ENCODE peak calls at places on chromosomes 11 and 22, in seven cellular contexts. W is coronary artery, B is AG10803, S is tibial artery, J is AG09309, R is lower leg skin, A is AG04450. E is an unnamed sample.

GRCh38 chr11:59012942-59013256 is 73.2 kb upstream of the GLYATL1B start:
- DNase-seq in W (no peak), B (no peak), S (no peak), J (no peak), R (no peak), A (no peak), E (no peak)

GRCh38 chr11:17931595-17931994 is 81.3 kb downstream of the SERGEF start:
- DNase-seq in W (no peak), B (no peak), S (no peak), J (peak), R (no peak), A (no peak), E (no peak)

GRCh38 chr11:117170210-117170609 is 8.3 kb upstream of the SIDT2 start:
- DNase-seq in W (no peak), B (no peak), S (no peak), J (no peak), R (no peak), A (no peak), E (no peak)

GRCh38 chr11:88338223-88338661 is 706 bp upstream of the CTSC start:
- DNase-seq in W (no peak), B (peak), S (peak), J (no peak), R (peak), A (peak), E (no peak)

GRCh38 chr11:35525501-35526175 is at the start of gene PAMR1:
- DNase-seq in W (no peak), B (peak), S (peak), J (no peak), R (peak), A (peak), E (no peak)

GRCh38 chr22:19842386-19843106 is 12.1 kb downstream of the GNB1L start:
- DNase-seq in W (no peak), B (no peak), S (no peak), J (no peak), R (no peak), A (no peak), E (no peak)

GRCh38 chr11:2138436-2139117 is 612 bp downstream of the IGF2 start:
- DNase-seq in W (no peak), B (no peak), S (no peak), J (no peak), R (no peak), A (no peak), E (no peak)

GRCh38 chr22:17423616-17424015 is 54.4 kb downstream of the CECR2 start:
- DNase-seq in W (no peak), B (no peak), S (no peak), J (no peak), R (no peak), A (no peak), E (no peak)

GRCh38 chr11:117197516-117198456 is 1.4 kb upstream of the TAGLN start:
- DNase-seq in W (peak), B (no peak), S (peak), J (no peak), R (no peak), A (no peak), E (no peak)

GRCh38 chr11:31102316-31102715 is 267.2 kb downstream of the DCDC1 start:
- DNase-seq in W (no peak), B (no peak), S (no peak), J (no peak), R (no peak), A (no peak), E (no peak)

GRCh38 chr11:18452927-18453326 is 2.7 kb upstream of the LDHAL6A start:
- DNase-seq in W (no peak), B (no peak), S (no peak), J (no peak), R (no peak), A (no peak), E (no peak)

GRCh38 chr11:100632970-100633452 is 54.1 kb upstream of the ARHGAP42 start:
- DNase-seq in W (no peak), B (peak), S (no peak), J (no peak), R (peak), A (no peak), E (no peak)

GRCh38 chr11:12050470-12050891 is 42.1 kb upstream of the DKK3 start:
- DNase-seq in W (no peak), B (peak), S (peak), J (no peak), R (no peak), A (no peak), E (no peak)

GRCh38 chr11:109037856-109038780 is 373.2 kb downstream of the DDX10 start:
- DNase-seq in W (no peak), B (peak), S (no peak), J (peak), R (peak), A (no peak), E (no peak)

GRCh38 chr22:31124811-31125465 is 2.2 kb downstream of the INPP5J start:
- DNase-seq in W (no peak), B (no peak), S (no peak), J (no peak), R (no peak), A (no peak), E (no peak)

GRCh38 chr11:1504164-1504563 is 17.6 kb upstream of the MOB2 start:
- DNase-seq in W (no peak), B (no peak), S (no peak), J (no peak), R (no peak), A (no peak), E (no peak)

GRCh38 chr11:65134240-65134951 is at the start of gene SYVN1:
- DNase-seq in W (peak), B (peak), S (peak), J (peak), R (peak), A (peak), E (no peak)

GRCh38 chr11:77525455-77526091 is 51.7 kb upstream of the PAK1 start:
- DNase-seq in W (no peak), B (no peak), S (no peak), J (no peak), R (no peak), A (no peak), E (no peak)

GRCh38 chr22:39024923-39025322 is 4.0 kb downstream of the APOBEC3D start:
- DNase-seq in W (no peak), B (no peak), S (no peak), J (no peak), R (no peak), A (no peak), E (no peak)

GRCh38 chr11:19938051-19938856 is 222.0 kb downstream of the DBX1 start:
- DNase-seq in W (peak), B (peak), S (no peak), J (no peak), R (no peak), A (no peak), E (no peak)

GRCh38 chr22:49964493-49965290 is 4.1 kb downstream of the PIM3 start:
- DNase-seq in W (peak), B (no peak), S (peak), J (no peak), R (no peak), A (no peak), E (no peak)

GRCh38 chr22:36625102-36625501 is 78.5 kb downstream of the CACNG2 start:
- DNase-seq in W (peak), B (no peak), S (no peak), J (no peak), R (no peak), A (no peak), E (no peak)

GRCh38 chr11:126370016-126370415 is 14.5 kb downstream of the ST3GAL4 start:
- DNase-seq in W (no peak), B (no peak), S (no peak), J (no peak), R (no peak), A (no peak), E (no peak)

GRCh38 chr11:2256293-2256913 is 14.0 kb downstream of the ASCL2 start:
- DNase-seq in W (no peak), B (no peak), S (peak), J (no peak), R (peak), A (no peak), E (no peak)

GRCh38 chr11:80593981-80594380 is 1153.2 kb upstream of the TENM4 start:
- DNase-seq in W (no peak), B (peak), S (no peak), J (no peak), R (no peak), A (no peak), E (peak)

GRCh38 chr11:12455938-12456337 is 78.6 kb downstream of the PARVA start:
- DNase-seq in W (no peak), B (peak), S (no peak), J (no peak), R (no peak), A (peak), E (no peak)

GRCh38 chr11:92473736-92474135 is 249.1 kb downstream of the FAT3 start:
- DNase-seq in W (no peak), B (peak), S (no peak), J (no peak), R (no peak), A (no peak), E (no peak)

GRCh38 chr22:20882855-20883254 is 24.0 kb downstream of the SNAP29 start:
- DNase-seq in W (no peak), B (no peak), S (no peak), J (no peak), R (no peak), A (no peak), E (no peak)

GRCh38 chr22:39624501-39624821 is 53.9 kb downstream of the CACNA1I start:
- DNase-seq in W (no peak), B (no peak), S (no peak), J (no peak), R (no peak), A (no peak), E (no peak)

GRCh38 chr11:131423715-131424114 is 53.3 kb downstream of the NTM start:
- DNase-seq in W (no peak), B (peak), S (no peak), J (no peak), R (peak), A (no peak), E (no peak)

GRCh38 chr11:11027271-11027670 is 169.4 kb upstream of the ZBED5 start:
- DNase-seq in W (no peak), B (peak), S (no peak), J (peak), R (no peak), A (no peak), E (no peak)

GRCh38 chr11:78061088-78061920 is 2.4 kb upstream of the THRSP start:
- DNase-seq in W (no peak), B (no peak), S (peak), J (no peak), R (no peak), A (no peak), E (no peak)

GRCh38 chr11:122108192-122108799 is 7.7 kb downstream of the BLID start:
- DNase-seq in W (no peak), B (no peak), S (no peak), J (no peak), R (no peak), A (no peak), E (peak)

GRCh38 chr22:20946080-20946986 is 20.7 kb upstream of the AIFM3 start:
- DNase-seq in W (no peak), B (peak), S (no peak), J (no peak), R (no peak), A (no peak), E (no peak)

GRCh38 chr11:16611395-16612233 is 126.8 kb upstream of the C11orf58 start:
- DNase-seq in W (no peak), B (no peak), S (no peak), J (no peak), R (no peak), A (no peak), E (no peak)

GRCh38 chr11:83035070-83035854 is 36.4 kb downstream of the RAB30 start:
- DNase-seq in W (no peak), B (peak), S (no peak), J (no peak), R (peak), A (no peak), E (no peak)

GRCh38 chr11:6251120-6251733 is 8.4 kb upstream of the CCKBR start:
- DNase-seq in W (peak), B (peak), S (peak), J (peak), R (no peak), A (peak), E (no peak)

GRCh38 chr11:68309621-68310185 is 2.7 kb upstream of the LRP5 start:
- DNase-seq in W (no peak), B (no peak), S (no peak), J (no peak), R (no peak), A (no peak), E (no peak)

GRCh38 chr11:68312117-68312779 is at the start of gene LRP5:
- DNase-seq in W (no peak), B (no peak), S (no peak), J (no peak), R (no peak), A (no peak), E (no peak)

GRCh38 chr11:68312780-68313573 is 586 bp downstream of the LRP5 start:
- DNase-seq in W (no peak), B (no peak), S (no peak), J (no peak), R (no peak), A (no peak), E (no peak)

GRCh38 chr11:68313574-68314202 is 1.3 kb downstream of the LRP5 start:
- DNase-seq in W (no peak), B (peak), S (no peak), J (no peak), R (no peak), A (no peak), E (no peak)

DNA sequence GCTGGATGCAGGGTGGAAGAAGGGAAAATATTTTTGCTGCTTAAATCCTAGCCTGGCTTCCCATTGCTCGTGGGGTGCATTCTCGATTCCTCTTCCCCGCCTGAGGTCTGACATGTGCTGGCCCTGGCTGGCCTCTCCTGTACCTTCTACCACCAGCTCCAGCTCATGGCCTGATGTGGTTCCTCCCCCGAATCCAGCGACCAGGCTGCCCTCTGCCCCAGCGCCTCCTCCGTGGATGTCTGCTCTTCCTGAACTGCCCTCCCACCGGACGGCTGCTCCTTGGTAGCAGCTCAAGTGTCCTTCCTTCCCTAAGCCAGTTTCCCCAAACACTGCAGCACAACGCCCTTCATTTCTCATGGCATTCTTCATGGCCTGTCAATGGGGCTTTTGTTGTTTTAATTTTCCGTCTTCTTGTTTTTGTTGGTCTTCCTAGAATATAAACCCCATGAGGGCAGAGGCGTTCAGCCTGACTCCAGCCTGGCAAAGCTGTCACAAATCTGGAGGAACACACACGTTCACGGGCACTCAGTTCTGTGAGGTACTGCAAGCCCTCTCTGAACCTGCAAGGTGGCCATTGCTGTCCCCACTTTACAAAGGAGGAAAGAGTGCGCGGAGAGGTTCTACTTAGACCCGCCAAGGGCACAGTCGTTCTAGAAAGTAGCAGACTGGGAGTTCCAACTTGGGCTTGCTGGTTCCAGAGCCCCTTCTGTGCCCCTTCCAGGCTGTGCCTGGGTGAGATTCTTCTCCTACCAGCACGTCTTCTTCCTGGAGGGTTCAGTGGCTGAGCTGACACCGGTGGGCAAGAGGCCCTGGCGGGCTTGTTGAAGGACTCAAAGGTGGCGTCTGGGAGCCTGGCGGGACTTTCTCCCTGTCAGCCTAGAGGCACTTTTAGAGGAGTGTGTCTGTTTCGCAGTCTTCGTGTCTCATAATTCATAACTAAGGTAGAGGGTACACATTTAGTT is 955 bp upstream of the LRP5 start:
- DNase-seq in W (no peak), B (no peak), S (no peak), J (no peak), R (no peak), A (no peak), E (no peak)
- H3K4me3 ChIP-seq in W (peak), B (peak), S (no peak), J (no peak), R (no peak), A (no peak), E (peak)

GRCh38 chr11:69647761-69648497 is 7.0 kb downstream of the CCND1 start:
- DNase-seq in W (no peak), B (no peak), S (peak), J (no peak), R (no peak), A (no peak), E (no peak)
- TF ChIP-seq CTCF in W (no peak), B (no peak), S (no peak), J (no peak), R (no peak), A (no peak), E (no peak)

DNA sequence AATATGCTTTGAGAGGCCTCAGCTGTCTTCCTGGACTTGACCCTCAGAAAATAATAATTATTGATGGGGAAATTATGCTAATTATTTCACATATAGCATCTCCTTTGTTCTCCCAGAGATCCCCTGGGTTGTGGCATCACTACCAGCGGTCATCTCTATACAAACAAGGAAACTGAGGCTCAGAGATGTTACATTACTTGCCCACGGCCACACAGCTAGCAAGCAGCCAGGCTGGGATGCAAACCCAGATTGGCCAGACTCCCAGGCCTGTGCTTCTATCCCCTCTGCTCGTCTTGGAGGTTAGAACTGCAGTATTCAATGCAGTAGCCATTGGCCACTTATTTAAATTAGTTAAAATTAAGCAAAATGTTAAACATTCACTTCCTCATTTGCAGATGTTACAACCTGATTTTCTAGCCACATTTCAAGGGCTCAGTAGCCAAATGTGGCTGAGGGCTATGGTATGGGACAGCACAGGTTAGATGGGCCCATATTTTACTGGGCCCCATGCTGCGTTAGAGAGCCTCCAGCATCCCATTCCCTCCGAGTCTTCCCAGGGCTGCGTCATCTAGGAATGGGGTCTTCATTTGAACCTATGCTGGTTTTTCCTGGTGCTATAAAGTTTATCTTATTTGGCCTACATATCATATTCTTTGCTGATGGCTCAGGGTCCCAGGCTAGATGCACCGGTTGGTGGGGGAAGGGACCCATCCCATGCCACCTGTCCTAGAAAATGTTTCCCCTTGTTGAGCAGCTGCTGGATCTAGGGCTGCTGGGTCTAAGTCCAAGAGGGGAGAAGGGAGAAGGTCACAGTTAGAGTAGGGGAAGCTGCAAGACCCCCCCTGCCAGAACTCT is 2.2 kb downstream of the SLC35C1 start:
- DNase-seq in W (no peak), B (no peak), S (peak), J (no peak), R (no peak), A (no peak), E (no peak)
- H3K4me3 ChIP-seq in W (peak), B (peak), S (peak), J (peak), R (no peak), A (peak), E (peak)

DNA sequence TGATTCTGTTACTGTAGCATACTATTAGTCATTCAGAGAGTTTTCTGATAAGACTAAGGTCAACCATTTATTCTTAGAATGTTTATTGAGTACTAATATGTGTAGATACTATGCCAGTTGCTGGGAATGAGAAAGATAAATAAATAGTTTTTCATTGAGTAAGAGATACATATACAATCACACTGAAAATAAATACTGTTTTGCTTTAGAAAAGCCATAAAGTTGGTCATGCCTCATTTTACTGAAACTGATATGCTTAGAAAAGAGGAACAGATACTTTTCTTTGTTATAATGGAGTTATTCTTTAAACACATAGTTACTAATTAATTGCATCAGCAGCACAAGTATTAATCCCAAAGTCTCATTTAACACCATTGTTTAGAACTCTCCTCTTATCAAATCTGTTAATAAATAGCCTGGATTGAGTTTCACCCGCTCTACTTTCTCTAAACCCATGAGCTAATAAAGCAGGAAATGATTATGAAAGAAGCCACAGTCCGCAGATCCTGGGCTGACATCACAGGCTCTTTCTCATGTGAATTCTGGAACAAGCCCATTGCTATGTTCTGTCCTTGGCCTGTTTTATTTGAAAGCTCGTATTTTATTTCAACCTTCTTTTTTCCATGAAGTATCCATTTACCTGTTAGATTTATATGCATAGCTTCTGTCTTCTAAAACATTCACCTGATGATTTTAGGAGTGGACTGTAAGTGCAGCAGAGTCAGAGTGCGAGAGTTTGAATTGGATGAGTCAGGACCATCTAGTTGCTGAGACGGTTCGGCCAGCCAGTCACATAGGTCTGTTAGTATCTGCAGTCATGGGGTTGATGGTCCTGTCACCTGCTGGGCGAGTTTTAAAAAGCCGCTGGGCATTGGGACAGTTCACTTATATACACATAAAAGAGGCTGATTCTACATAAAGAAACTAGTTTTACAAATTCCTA is 35.5 kb downstream of the PIWIL4 start:
- DNase-seq in W (no peak), B (peak), S (no peak), J (no peak), R (peak), A (peak), E (peak)
- TF ChIP-seq CTCF in W (no peak), B (peak), S (no peak), J (no peak), R (no peak), A (peak), E (no peak)

E was measured in epithelial cell of proximal tubule.